ENCODE peak calls at places on chromosomes 12 and 14, in eight cellular contexts. One of them, this sample, is unnamed.

GRCh38 chr12:123389560-123390351 is 5.8 kb downstream of the KMT5A start:
- DNase-seq in activated T-cell treated with anti-CD3 and anti-CD28 coated beads, Interleukin-2, amount 50 U/mL, for 4 hours: peak
- DNase-seq in tibial artery: no peak
- DNase-seq in activated naive CD4-positive, alpha-beta T cell treated with Interleukin-2 at 50 U/mL for 16 hours: peak
- DNase-seq in EL: peak
- DNase-seq in NCI-H69: peak
- DNase-seq in NCI-H2171 treated with DMSO at 0.1 percent for 48 hours: no peak
- DNase-seq in AG08395: peak
- DNase-seq in this sample: peak

GRCh38 chr14:23530360-23531055 is 21.1 kb downstream of the ZFHX2 start:
- DNase-seq in activated T-cell treated with anti-CD3 and anti-CD28 coated beads, Interleukin-2, amount 50 U/mL, for 4 hours: no peak
- DNase-seq in tibial artery: no peak
- DNase-seq in activated naive CD4-positive, alpha-beta T cell treated with Interleukin-2 at 50 U/mL for 16 hours: no peak
- DNase-seq in EL: no peak
- DNase-seq in NCI-H69: peak
- DNase-seq in NCI-H2171 treated with DMSO at 0.1 percent for 48 hours: no peak
- DNase-seq in AG08395: no peak
- DNase-seq in this sample: no peak

GRCh38 chr12:57810450-57810849 is 8.1 kb downstream of the AVIL start:
- DNase-seq in activated T-cell treated with anti-CD3 and anti-CD28 coated beads, Interleukin-2, amount 50 U/mL, for 4 hours: no peak
- DNase-seq in tibial artery: no peak
- DNase-seq in activated naive CD4-positive, alpha-beta T cell treated with Interleukin-2 at 50 U/mL for 16 hours: no peak
- DNase-seq in EL: peak
- DNase-seq in NCI-H69: peak
- DNase-seq in NCI-H2171 treated with DMSO at 0.1 percent for 48 hours: no peak
- DNase-seq in AG08395: no peak
- DNase-seq in this sample: no peak

GRCh38 chr12:83997425-83997824 is 915.2 kb downstream of the SLC6A15 start:
- DNase-seq in activated T-cell treated with anti-CD3 and anti-CD28 coated beads, Interleukin-2, amount 50 U/mL, for 4 hours: no peak
- DNase-seq in tibial artery: no peak
- DNase-seq in activated naive CD4-positive, alpha-beta T cell treated with Interleukin-2 at 50 U/mL for 16 hours: no peak
- DNase-seq in EL: no peak
- DNase-seq in NCI-H69: no peak
- DNase-seq in NCI-H2171 treated with DMSO at 0.1 percent for 48 hours: no peak
- DNase-seq in AG08395: no peak
- DNase-seq in this sample: no peak

GRCh38 chr14:85359505-85359904 is 170.4 kb upstream of the FLRT2 start:
- DNase-seq in activated T-cell treated with anti-CD3 and anti-CD28 coated beads, Interleukin-2, amount 50 U/mL, for 4 hours: no peak
- DNase-seq in tibial artery: no peak
- DNase-seq in activated naive CD4-positive, alpha-beta T cell treated with Interleukin-2 at 50 U/mL for 16 hours: no peak
- DNase-seq in EL: no peak
- DNase-seq in NCI-H69: no peak
- DNase-seq in NCI-H2171 treated with DMSO at 0.1 percent for 48 hours: no peak
- DNase-seq in AG08395: no peak
- DNase-seq in this sample: no peak

GRCh38 chr12:7907009-7907408 is 29.0 kb downstream of the SLC2A3 start:
- DNase-seq in activated T-cell treated with anti-CD3 and anti-CD28 coated beads, Interleukin-2, amount 50 U/mL, for 4 hours: no peak
- DNase-seq in tibial artery: no peak
- DNase-seq in activated naive CD4-positive, alpha-beta T cell treated with Interleukin-2 at 50 U/mL for 16 hours: no peak
- DNase-seq in EL: peak
- DNase-seq in NCI-H69: peak
- DNase-seq in NCI-H2171 treated with DMSO at 0.1 percent for 48 hours: peak
- DNase-seq in AG08395: peak
- DNase-seq in this sample: no peak

GRCh38 chr14:23831591-23831990 is 122.0 kb upstream of the DHRS4 start:
- DNase-seq in activated T-cell treated with anti-CD3 and anti-CD28 coated beads, Interleukin-2, amount 50 U/mL, for 4 hours: no peak
- DNase-seq in tibial artery: no peak
- DNase-seq in activated naive CD4-positive, alpha-beta T cell treated with Interleukin-2 at 50 U/mL for 16 hours: no peak
- DNase-seq in EL: no peak
- DNase-seq in NCI-H69: no peak
- DNase-seq in NCI-H2171 treated with DMSO at 0.1 percent for 48 hours: no peak
- DNase-seq in AG08395: no peak
- DNase-seq in this sample: no peak

GRCh38 chr14:65594882-65595237 is 182.3 kb downstream of the FUT8 start:
- DNase-seq in activated T-cell treated with anti-CD3 and anti-CD28 coated beads, Interleukin-2, amount 50 U/mL, for 4 hours: no peak
- DNase-seq in tibial artery: no peak
- DNase-seq in activated naive CD4-positive, alpha-beta T cell treated with Interleukin-2 at 50 U/mL for 16 hours: no peak
- DNase-seq in EL: no peak
- DNase-seq in NCI-H69: no peak
- DNase-seq in NCI-H2171 treated with DMSO at 0.1 percent for 48 hours: no peak
- DNase-seq in AG08395: no peak
- DNase-seq in this sample: no peak

GRCh38 chr12:14665354-14666348 is 30.7 kb downstream of the GUCY2C start:
- DNase-seq in activated T-cell treated with anti-CD3 and anti-CD28 coated beads, Interleukin-2, amount 50 U/mL, for 4 hours: no peak
- DNase-seq in tibial artery: no peak
- DNase-seq in activated naive CD4-positive, alpha-beta T cell treated with Interleukin-2 at 50 U/mL for 16 hours: no peak
- DNase-seq in EL: peak
- DNase-seq in NCI-H69: no peak
- DNase-seq in NCI-H2171 treated with DMSO at 0.1 percent for 48 hours: no peak
- DNase-seq in AG08395: no peak
- DNase-seq in this sample: no peak

GRCh38 chr14:60532442-60532841 is 23.5 kb downstream of the SIX6 start:
- DNase-seq in activated T-cell treated with anti-CD3 and anti-CD28 coated beads, Interleukin-2, amount 50 U/mL, for 4 hours: no peak
- DNase-seq in tibial artery: no peak
- DNase-seq in activated naive CD4-positive, alpha-beta T cell treated with Interleukin-2 at 50 U/mL for 16 hours: no peak
- DNase-seq in EL: no peak
- DNase-seq in NCI-H69: no peak
- DNase-seq in NCI-H2171 treated with DMSO at 0.1 percent for 48 hours: no peak
- DNase-seq in AG08395: no peak
- DNase-seq in this sample: no peak

GRCh38 chr14:103702497-103703432 is 12.5 kb downstream of the XRCC3 start:
- DNase-seq in activated T-cell treated with anti-CD3 and anti-CD28 coated beads, Interleukin-2, amount 50 U/mL, for 4 hours: no peak
- DNase-seq in tibial artery: no peak
- DNase-seq in activated naive CD4-positive, alpha-beta T cell treated with Interleukin-2 at 50 U/mL for 16 hours: no peak
- DNase-seq in EL: no peak
- DNase-seq in NCI-H69: no peak
- DNase-seq in NCI-H2171 treated with DMSO at 0.1 percent for 48 hours: no peak
- DNase-seq in AG08395: no peak
- DNase-seq in this sample: no peak

GRCh38 chr12:107042801-107043200 is 50.5 kb downstream of the CRY1 start:
- DNase-seq in activated T-cell treated with anti-CD3 and anti-CD28 coated beads, Interleukin-2, amount 50 U/mL, for 4 hours: no peak
- DNase-seq in tibial artery: no peak
- DNase-seq in activated naive CD4-positive, alpha-beta T cell treated with Interleukin-2 at 50 U/mL for 16 hours: no peak
- DNase-seq in EL: no peak
- DNase-seq in NCI-H69: no peak
- DNase-seq in NCI-H2171 treated with DMSO at 0.1 percent for 48 hours: no peak
- DNase-seq in AG08395: no peak
- DNase-seq in this sample: no peak

GRCh38 chr14:99393059-99393655 is 87.5 kb downstream of the SETD3 start:
- DNase-seq in activated T-cell treated with anti-CD3 and anti-CD28 coated beads, Interleukin-2, amount 50 U/mL, for 4 hours: peak
- DNase-seq in tibial artery: no peak
- DNase-seq in activated naive CD4-positive, alpha-beta T cell treated with Interleukin-2 at 50 U/mL for 16 hours: peak
- DNase-seq in EL: peak
- DNase-seq in NCI-H69: peak
- DNase-seq in NCI-H2171 treated with DMSO at 0.1 percent for 48 hours: peak
- DNase-seq in AG08395: peak
- DNase-seq in this sample: no peak

GRCh38 chr12:29537292-29537691 is 39.8 kb upstream of the OVCH1 start:
- DNase-seq in activated T-cell treated with anti-CD3 and anti-CD28 coated beads, Interleukin-2, amount 50 U/mL, for 4 hours: no peak
- DNase-seq in tibial artery: no peak
- DNase-seq in activated naive CD4-positive, alpha-beta T cell treated with Interleukin-2 at 50 U/mL for 16 hours: no peak
- DNase-seq in EL: peak
- DNase-seq in NCI-H69: no peak
- DNase-seq in NCI-H2171 treated with DMSO at 0.1 percent for 48 hours: no peak
- DNase-seq in AG08395: peak
- DNase-seq in this sample: no peak